ENCODE peak calls at places on chromosomes 3 and 15, in seven cellular contexts. O is BE2C, Q is GM23338, G is fibroblast of lung, S is HCT116, C is tibial artery, I is iPS DF 6.9. N is an unnamed sample.

GRCh38 chr3:30353711-30354467 is 252.5 kb upstream of the TGFBR2 start:
- DNase-seq in I (no peak), C (no peak), Q (no peak), S (no peak), O (no peak), G (no peak), N (peak; percentile 87)

GRCh38 chr3:1942751-1943150 is 155.9 kb upstream of the CNTN4 start:
- DNase-seq in G (no peak), C (no peak), I (no peak), Q (no peak), S (no peak), O (no peak), N (no peak)

GRCh38 chr3:30511524-30512278 is 94.7 kb upstream of the TGFBR2 start:
- DNase-seq in G (peak; percentile 99), O (no peak), S (no peak), C (no peak), I (no peak), Q (no peak), N (peak; percentile 99)

GRCh38 chr15:24954783-24955548 is at the start of the genes SNRPN and SNURF:
- DNase-seq in C (peak; percentile 86), Q (peak; percentile 76), O (peak; percentile 82), I (peak; percentile 52), G (peak; percentile 79), S (no peak), N (peak; percentile 13)

GRCh38 chr15:84981711-84982300 is at the start of gene PDE8A:
- DNase-seq in G (peak; percentile 60), C (peak; percentile 67), Q (peak; percentile 60), O (peak; percentile 63), I (no peak), S (no peak), N (no peak)

GRCh38 chr15:77836116-77836798 is 203.5 kb upstream of the LINGO1 start:
- DNase-seq in G (peak; percentile 40), Q (peak; percentile 64), S (peak; percentile 26), O (peak; percentile 48), C (peak; percentile 35), I (no peak), N (no peak)

GRCh38 chr3:126304704-126305103 is 52.5 kb downstream of the KLF15 start:
- DNase-seq in I (no peak), O (no peak), S (no peak), C (no peak), G (peak; percentile 24), Q (no peak), N (peak; percentile 81)

GRCh38 chr3:171007316-171007715 is 19.2 kb downstream of the SLC2A2 start:
- DNase-seq in Q (no peak), S (no peak), O (no peak), I (no peak), C (no peak), G (no peak), N (no peak)

GRCh38 chr3:40313975-40314860 is 4.7 kb downstream of the EIF1B start:
- DNase-seq in Q (no peak), S (no peak), G (no peak), I (no peak), C (no peak), O (no peak), N (no peak)

GRCh38 chr15:66833372-66833771 is 131.3 kb downstream of the SMAD6 start:
- DNase-seq in S (no peak), Q (no peak), C (peak; percentile 43), O (no peak), I (no peak), G (no peak), N (peak; percentile 54)

GRCh38 chr15:52642386-52643361 is 36.5 kb downstream of the ATOSA start:
- DNase-seq in O (no peak), Q (no peak), C (no peak), G (peak; percentile 92), I (no peak), S (no peak), N (peak; percentile 68)

GRCh38 chr3:124117486-124117885 is 125.6 kb upstream of the ROPN1 start:
- DNase-seq in Q (no peak), I (no peak), S (no peak), O (no peak), G (peak; percentile 87), C (peak; percentile 74), N (no peak)

GRCh38 chr3:141498592-141499223 is 11.9 kb downstream of the RASA2 start:
- DNase-seq in O (no peak), Q (peak; percentile 12), S (no peak), I (no peak), C (no peak), G (no peak), N (no peak)

GRCh38 chr3:113245775-113246174 is 34.4 kb downstream of the BOC start:
- DNase-seq in I (no peak), Q (no peak), G (peak; percentile 41), S (no peak), C (no peak), O (no peak), N (peak; percentile 18)

GRCh38 chr3:197154-197855 is 742 bp downstream of the CHL1 start:
- DNase-seq in G (no peak), S (no peak), Q (peak; percentile 64), I (no peak), O (no peak), C (no peak), N (no peak)

GRCh38 chr3:143998266-143998665 is 26.6 kb downstream of the DIPK2A start:
- DNase-seq in O (no peak), G (peak; percentile 92), C (no peak), I (no peak), S (no peak), Q (no peak), N (peak; percentile 37)

GRCh38 chr3:153829596-153830170 is 291.5 kb upstream of the ARHGEF26 start:
- DNase-seq in G (peak; percentile 32), Q (no peak), S (no peak), I (no peak), C (no peak), O (no peak), N (peak; percentile 52)

GRCh38 chr3:170330366-170330765 is 27.1 kb upstream of the SKIL start:
- DNase-seq in S (peak; percentile 28), O (no peak), Q (no peak), C (no peak), G (peak; percentile 63), I (no peak), N (peak; percentile 73)

GRCh38 chr3:53231532-53232511 is 24.0 kb downstream of the TKT start:
- DNase-seq in C (peak; percentile 55), O (no peak), G (no peak), S (no peak), I (no peak), Q (no peak), N (no peak)

GRCh38 chr3:136750209-136750921 is 1.8 kb downstream of the STAG1 start:
- DNase-seq in G (peak; percentile 10), O (no peak), S (no peak), C (no peak), Q (no peak), I (no peak), N (peak; percentile 24)

GRCh38 chr3:59555593-59556315 is 505.9 kb upstream of the CFAP20DC start:
- DNase-seq in C (no peak), O (no peak), S (no peak), G (peak; percentile 58), I (no peak), Q (no peak), N (peak; percentile 55)

GRCh38 chr3:63655519-63655918 is 3.0 kb downstream of the SNTN start:
- DNase-seq in O (no peak), G (peak; percentile 98), C (no peak), I (no peak), Q (no peak), S (no peak), N (peak; percentile 50)

GRCh38 chr15:67927501-67928156 is 87.8 kb upstream of the RNU6-1 start:
- DNase-seq in G (peak; percentile 98), S (no peak), Q (no peak), I (no peak), O (no peak), C (peak; percentile 91), N (peak; percentile 78)

GRCh38 chr3:189809583-189809982 is 178.4 kb downstream of the TP63 start:
- DNase-seq in Q (no peak), S (no peak), C (no peak), I (no peak), O (no peak), G (no peak), N (no peak)

GRCh38 chr3:189803254-189803653 is 172.1 kb downstream of the TP63 start:
- DNase-seq in I (no peak), O (no peak), Q (no peak), C (no peak), S (no peak), G (no peak), N (no peak)

GRCh38 chr3:189806171-189806951 is 175.2 kb downstream of the TP63 start:
- DNase-seq in G (peak; percentile 71), I (no peak), Q (peak; percentile 62), C (no peak), O (no peak), S (no peak), N (no peak)

GRCh38 chr3:189808246-189809007 is 177.2 kb downstream of the TP63 start:
- DNase-seq in O (no peak), S (no peak), G (no peak), C (no peak), Q (no peak), I (no peak), N (no peak)

DNA sequence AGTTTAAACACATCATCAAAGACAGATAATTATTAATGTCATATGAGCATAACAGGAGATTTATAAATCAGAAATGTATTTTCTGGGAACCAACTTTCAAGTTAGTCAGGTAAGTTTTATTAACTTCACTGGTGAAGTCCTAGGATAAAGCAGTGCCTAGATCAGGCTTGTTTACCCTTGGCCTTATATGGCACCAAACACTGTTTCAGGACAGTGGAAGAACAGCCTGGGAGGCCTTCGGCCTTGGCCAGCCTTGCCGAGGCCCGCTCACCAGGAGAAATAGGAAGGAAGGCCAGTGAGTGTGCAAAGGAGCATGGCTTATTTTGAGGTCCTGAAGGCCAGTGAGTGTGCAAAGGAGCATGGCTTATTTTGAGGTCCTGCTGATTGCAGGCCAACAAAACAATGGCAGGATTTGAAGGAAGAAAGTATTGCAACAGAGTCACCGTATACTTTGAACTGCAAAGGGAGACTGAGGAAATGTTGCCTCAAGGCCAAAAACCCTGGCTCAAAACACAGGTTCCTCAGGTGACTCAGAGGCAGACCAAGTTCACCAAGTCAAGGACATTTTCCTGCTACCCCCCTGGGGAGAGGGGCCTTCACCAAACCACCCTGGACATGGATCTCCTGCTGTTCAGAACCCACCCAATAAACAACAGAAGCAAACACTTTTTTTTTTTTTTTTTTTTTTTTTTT is 174.3 kb downstream of the TP63 start:
- DNase-seq in O (no peak), C (no peak), S (no peak), G (no peak), Q (no peak), I (no peak), N (no peak)
- H3K27me3 ChIP-seq in O (no peaks in the 10 kb centered on the region), C (no peaks in the 10 kb centered on the region), S (no peaks in the 10 kb centered on the region), G (no peaks in the 10 kb centered on the region), Q (peaks cover 15% of the 10 kb centered on the region), I (no peaks in the 10 kb centered on the region), N (no peaks in the 10 kb centered on the region)

GRCh38 chr3:10988991-10989484 is 3.5 kb upstream of the SLC6A1 start:
- DNase-seq in C (no peak), I (no peak), Q (no peak), S (no peak), G (no peak), O (no peak), N (no peak)
- H3K27me3 ChIP-seq in C (peaks cover 11% of the 10 kb centered on the region), I (peaks cover 13% of the 10 kb centered on the region), Q (peaks cover 34% of the 10 kb centered on the region), S (peaks cover 64% of the 10 kb centered on the region), G (peaks cover 29% of the 10 kb centered on the region), O (peaks cover 12% of the 10 kb centered on the region), N (peaks cover 97% of the 10 kb centered on the region)

GRCh38 chr3:139774570-139775302 is 97.0 kb upstream of the NMNAT3 start:
- DNase-seq in I (no peak), S (no peak), G (peak; percentile 88), Q (peak; percentile 50), C (no peak), O (peak; percentile 62), N (no peak)
- H3K27me3 ChIP-seq in I (no peaks in the 10 kb centered on the region), S (peaks cover 20% of the 10 kb centered on the region), G (peaks cover 3% of the 10 kb centered on the region), Q (no peaks in the 10 kb centered on the region), C (no peaks in the 10 kb centered on the region), O (no peaks in the 10 kb centered on the region), N (no peaks in the 10 kb centered on the region)

GRCh38 chr3:138940446-138940845 is 6.5 kb downstream of the FOXL2 start:
- DNase-seq in O (no peak), C (peak; percentile 25), S (no peak), I (no peak), Q (no peak), G (no peak), N (no peak)
- H3K27me3 ChIP-seq in O (peaks cover 100% of the 10 kb centered on the region), C (peaks cover 100% of the 10 kb centered on the region), S (no peaks in the 10 kb centered on the region), I (peaks cover 85% of the 10 kb centered on the region), Q (peaks cover 100% of the 10 kb centered on the region), G (peaks cover 92% of the 10 kb centered on the region), N (peaks cover 100% of the 10 kb centered on the region)

N was measured in foreskin keratinocyte.